ENCODE peak calls at places on chromosomes 3 and 15, in five cellular contexts. One of them, this sample, is unnamed.

GRCh38 chr3:143970773-143971366 is 753 bp upstream of the DIPK2A start:
- DNase-seq in RPMI7951: no peak
- DNase-seq in dermis blood vessel endothelial cell: peak; percentile 69
- DNase-seq in T-cell: peak; percentile 2
- DNase-seq in heart right ventricle: peak; percentile 52
- DNase-seq in this sample: peak; percentile 5

GRCh38 chr15:62647195-62647865 is 395.2 kb upstream of the TPM1 start:
- DNase-seq in heart right ventricle: no peak
- DNase-seq in T-cell: no peak
- DNase-seq in dermis blood vessel endothelial cell: no peak
- DNase-seq in RPMI7951: peak; percentile 96
- DNase-seq in this sample: no peak

GRCh38 chr15:75843618-75844610 is 667 bp downstream of the UBE2Q2 start:
- DNase-seq in RPMI7951: peak; percentile 65
- DNase-seq in T-cell: peak; percentile 36
- DNase-seq in heart right ventricle: peak; percentile 71
- DNase-seq in dermis blood vessel endothelial cell: peak; percentile 60
- DNase-seq in this sample: peak; percentile 62

GRCh38 chr15:56805466-56806146 is 72.3 kb upstream of the ZNF280D start:
- DNase-seq in heart right ventricle: no peak
- DNase-seq in T-cell: no peak
- DNase-seq in dermis blood vessel endothelial cell: peak; percentile 91
- DNase-seq in RPMI7951: peak; percentile 86
- DNase-seq in this sample: peak; percentile 83

GRCh38 chr15:25056484-25057429 is 102.0 kb downstream of the SNRPN start:
- DNase-seq in heart right ventricle: no peak
- DNase-seq in dermis blood vessel endothelial cell: no peak
- DNase-seq in RPMI7951: no peak
- DNase-seq in T-cell: no peak
- DNase-seq in this sample: no peak

GRCh38 chr15:69060041-69060481 is 45.6 kb downstream of the NOX5 start:
- DNase-seq in dermis blood vessel endothelial cell: no peak
- DNase-seq in T-cell: no peak
- DNase-seq in RPMI7951: no peak
- DNase-seq in heart right ventricle: peak; percentile 56
- DNase-seq in this sample: no peak

GRCh38 chr3:69143605-69144004 is 21.2 kb upstream of the LMOD3 start:
- DNase-seq in heart right ventricle: no peak
- DNase-seq in T-cell: no peak
- DNase-seq in RPMI7951: peak; percentile 16
- DNase-seq in dermis blood vessel endothelial cell: no peak
- DNase-seq in this sample: no peak

GRCh38 chr3:108847187-108847586 is 24.6 kb downstream of the TRAT1 start:
- DNase-seq in dermis blood vessel endothelial cell: no peak
- DNase-seq in T-cell: no peak
- DNase-seq in heart right ventricle: no peak
- DNase-seq in RPMI7951: no peak
- DNase-seq in this sample: no peak

GRCh38 chr3:74692-75243 is 121.8 kb upstream of the CHL1 start:
- DNase-seq in RPMI7951: no peak
- DNase-seq in dermis blood vessel endothelial cell: no peak
- DNase-seq in heart right ventricle: no peak
- DNase-seq in T-cell: no peak
- DNase-seq in this sample: no peak

GRCh38 chr15:55327392-55327791 is 8.4 kb downstream of the PIGB start:
- DNase-seq in dermis blood vessel endothelial cell: no peak
- DNase-seq in T-cell: no peak
- DNase-seq in heart right ventricle: no peak
- DNase-seq in RPMI7951: no peak
- DNase-seq in this sample: no peak

GRCh38 chr3:126264381-126264780 is 84.0 kb upstream of the ALDH1L1 start:
- DNase-seq in T-cell: no peak
- DNase-seq in dermis blood vessel endothelial cell: no peak
- DNase-seq in RPMI7951: no peak
- DNase-seq in heart right ventricle: no peak
- DNase-seq in this sample: no peak

GRCh38 chr15:74664028-74664616 is 31.7 kb downstream of the EDC3 start:
- DNase-seq in dermis blood vessel endothelial cell: peak; percentile 69
- DNase-seq in T-cell: no peak
- DNase-seq in RPMI7951: no peak
- DNase-seq in heart right ventricle: peak; percentile 23
- DNase-seq in this sample: peak; percentile 68

GRCh38 chr3:149462653-149463052 is 11.8 kb upstream of the TM4SF4 start:
- DNase-seq in RPMI7951: peak; percentile 23
- DNase-seq in T-cell: no peak
- DNase-seq in heart right ventricle: no peak
- DNase-seq in dermis blood vessel endothelial cell: no peak
- DNase-seq in this sample: no peak

GRCh38 chr15:88541709-88542341 is 4.7 kb downstream of the DET1 start:
- DNase-seq in RPMI7951: no peak
- DNase-seq in dermis blood vessel endothelial cell: no peak
- DNase-seq in T-cell: no peak
- DNase-seq in heart right ventricle: no peak
- DNase-seq in this sample: no peak

GRCh38 chr3:58135712-58136543 is 74.8 kb downstream of the DNASE1L3 start:
- DNase-seq in dermis blood vessel endothelial cell: no peak
- DNase-seq in RPMI7951: no peak
- DNase-seq in T-cell: no peak
- DNase-seq in heart right ventricle: peak; percentile 41
- DNase-seq in this sample: no peak

GRCh38 chr3:129182390-129183180 is 1.1 kb downstream of the CNBP start:
- DNase-seq in T-cell: no peak
- DNase-seq in heart right ventricle: no peak
- DNase-seq in RPMI7951: peak; percentile 77
- DNase-seq in dermis blood vessel endothelial cell: peak; percentile 46
- DNase-seq in this sample: no peak

GRCh38 chr15:36782681-36783080 is 203.3 kb downstream of the CDIN1 start:
- DNase-seq in dermis blood vessel endothelial cell: peak; percentile 30
- DNase-seq in T-cell: no peak
- DNase-seq in RPMI7951: no peak
- DNase-seq in heart right ventricle: no peak
- DNase-seq in this sample: peak; percentile 10

GRCh38 chr3:136838641-136839555 is 20.0 kb downstream of the SLC35G2 start:
- DNase-seq in T-cell: no peak
- DNase-seq in dermis blood vessel endothelial cell: peak; percentile 82
- DNase-seq in RPMI7951: peak; percentile 69
- DNase-seq in heart right ventricle: no peak
- DNase-seq in this sample: no peak

GRCh38 chr3:150268426-150269321 is 139.4 kb upstream of the TSC22D2 start:
- DNase-seq in dermis blood vessel endothelial cell: peak; percentile 41
- DNase-seq in RPMI7951: no peak
- DNase-seq in heart right ventricle: no peak
- DNase-seq in T-cell: no peak
- DNase-seq in this sample: no peak

GRCh38 chr3:179652467-179653105 is at the start of gene USP13:
- DNase-seq in T-cell: peak; percentile 51
- DNase-seq in dermis blood vessel endothelial cell: peak; percentile 86
- DNase-seq in RPMI7951: peak; percentile 87
- DNase-seq in heart right ventricle: peak; percentile 73
- DNase-seq in this sample: peak; percentile 90

GRCh38 chr3:194095464-194095863 is 40.5 kb upstream of the HES1 start:
- DNase-seq in RPMI7951: no peak
- DNase-seq in dermis blood vessel endothelial cell: peak; percentile 68
- DNase-seq in T-cell: no peak
- DNase-seq in heart right ventricle: peak; percentile 47
- DNase-seq in this sample: peak; percentile 85

GRCh38 chr3:178036745-178037144 is 499.5 kb upstream of the KCNMB2 start:
- DNase-seq in dermis blood vessel endothelial cell: no peak
- DNase-seq in heart right ventricle: no peak
- DNase-seq in RPMI7951: no peak
- DNase-seq in T-cell: no peak
- DNase-seq in this sample: no peak

GRCh38 chr3:69865920-69866679 is 126.8 kb downstream of the MITF start:
- DNase-seq in heart right ventricle: peak; percentile 39
- DNase-seq in T-cell: no peak
- DNase-seq in RPMI7951: no peak
- DNase-seq in dermis blood vessel endothelial cell: no peak
- DNase-seq in this sample: no peak

GRCh38 chr3:137772231-137772617 is 8.1 kb downstream of the SOX14 start:
- DNase-seq in dermis blood vessel endothelial cell: no peak
- DNase-seq in T-cell: no peak
- DNase-seq in heart right ventricle: no peak
- DNase-seq in RPMI7951: no peak
- DNase-seq in this sample: no peak

GRCh38 chr15:74431116-74431515 is 2.6 kb downstream of the SEMA7A start:
- DNase-seq in dermis blood vessel endothelial cell: no peak
- DNase-seq in T-cell: no peak
- DNase-seq in RPMI7951: no peak
- DNase-seq in heart right ventricle: no peak
- DNase-seq in this sample: no peak

GRCh38 chr3:85801955-85802354 is 843.2 kb downstream of the CADM2 start:
- DNase-seq in heart right ventricle: no peak
- DNase-seq in dermis blood vessel endothelial cell: no peak
- DNase-seq in RPMI7951: no peak
- DNase-seq in T-cell: no peak
- DNase-seq in this sample: no peak

GRCh38 chr3:139588450-139588849 is 48.9 kb upstream of the RBP1 start:
- DNase-seq in T-cell: no peak
- DNase-seq in RPMI7951: no peak
- DNase-seq in heart right ventricle: peak; percentile 21
- DNase-seq in dermis blood vessel endothelial cell: no peak
- DNase-seq in this sample: no peak

This sample was measured in dermis microvascular lymphatic vessel endothelial cell.